ENCODE peak calls at places on chromosomes 7 and 10, in seven cellular contexts. One of them, this sample, is unnamed.

GRCh38 chr7:2965745-2966270 is 77.9 kb downstream of the CARD11 start:
- DNase-seq in right lobe of liver: no peak
- DNase-seq in NB4: no peak
- DNase-seq in heart left ventricle: no peak
- DNase-seq in ovary: no peak
- DNase-seq in A549: no peak
- DNase-seq in HCT116: no peak
- DNase-seq in this sample: no peak

GRCh38 chr7:137943132-137943551 is 58.7 kb downstream of the CREB3L2 start:
- DNase-seq in right lobe of liver: no peak
- DNase-seq in NB4: no peak
- DNase-seq in heart left ventricle: peak
- DNase-seq in ovary: peak
- DNase-seq in A549: no peak
- DNase-seq in HCT116: no peak
- DNase-seq in this sample: peak

GRCh38 chr10:8460626-8461025 is 406.1 kb downstream of the GATA3 start:
- DNase-seq in right lobe of liver: no peak
- DNase-seq in NB4: no peak
- DNase-seq in heart left ventricle: no peak
- DNase-seq in ovary: no peak
- DNase-seq in A549: no peak
- DNase-seq in HCT116: no peak
- DNase-seq in this sample: no peak

GRCh38 chr10:113524539-113525490 is 28.0 kb upstream of the HABP2 start:
- DNase-seq in right lobe of liver: no peak
- DNase-seq in NB4: no peak
- DNase-seq in heart left ventricle: no peak
- DNase-seq in ovary: no peak
- DNase-seq in A549: no peak
- DNase-seq in HCT116: no peak
- DNase-seq in this sample: no peak

GRCh38 chr10:121949052-121949451 is 21.2 kb upstream of the ATE1 start:
- DNase-seq in right lobe of liver: no peak
- DNase-seq in NB4: no peak
- DNase-seq in heart left ventricle: no peak
- DNase-seq in ovary: no peak
- DNase-seq in A549: no peak
- DNase-seq in HCT116: no peak
- DNase-seq in this sample: no peak

GRCh38 chr7:22551768-22552513 is 52.0 kb upstream of the STEAP1B start:
- DNase-seq in right lobe of liver: no peak
- DNase-seq in NB4: no peak
- DNase-seq in heart left ventricle: no peak
- DNase-seq in ovary: no peak
- DNase-seq in A549: no peak
- DNase-seq in HCT116: no peak
- DNase-seq in this sample: no peak

GRCh38 chr7:47418910-47419309 is 163.0 kb downstream of the TNS3 start:
- DNase-seq in right lobe of liver: no peak
- DNase-seq in NB4: no peak
- DNase-seq in heart left ventricle: no peak
- DNase-seq in ovary: no peak
- DNase-seq in A549: no peak
- DNase-seq in HCT116: no peak
- DNase-seq in this sample: peak

GRCh38 chr7:37921876-37922275 is 1.4 kb downstream of the EPDR1 start:
- DNase-seq in right lobe of liver: no peak
- DNase-seq in NB4: peak
- DNase-seq in heart left ventricle: no peak
- DNase-seq in ovary: no peak
- DNase-seq in A549: no peak
- DNase-seq in HCT116: no peak
- DNase-seq in this sample: no peak

GRCh38 chr7:55432937-55433784 is 68.0 kb downstream of the LANCL2 start:
- DNase-seq in right lobe of liver: no peak
- DNase-seq in NB4: peak
- DNase-seq in heart left ventricle: no peak
- DNase-seq in ovary: no peak
- DNase-seq in A549: peak
- DNase-seq in HCT116: peak
- DNase-seq in this sample: no peak

GRCh38 chr7:38524786-38525185 is 106.4 kb downstream of the AMPH start:
- DNase-seq in right lobe of liver: no peak
- DNase-seq in NB4: no peak
- DNase-seq in heart left ventricle: no peak
- DNase-seq in ovary: no peak
- DNase-seq in A549: no peak
- DNase-seq in HCT116: no peak
- DNase-seq in this sample: no peak

GRCh38 chr7:116524609-116525297 is at the start of gene CAV1:
- DNase-seq in right lobe of liver: peak
- DNase-seq in NB4: no peak
- DNase-seq in heart left ventricle: peak
- DNase-seq in ovary: peak
- DNase-seq in A549: peak
- DNase-seq in HCT116: peak
- DNase-seq in this sample: peak

GRCh38 chr7:103993551-103993950 is 4.1 kb upstream of the RELN start:
- DNase-seq in right lobe of liver: no peak
- DNase-seq in NB4: no peak
- DNase-seq in heart left ventricle: no peak
- DNase-seq in ovary: no peak
- DNase-seq in A549: no peak
- DNase-seq in HCT116: no peak
- DNase-seq in this sample: no peak

GRCh38 chr7:158377800-158378623 is 209.6 kb downstream of the PTPRN2 start:
- DNase-seq in right lobe of liver: no peak
- DNase-seq in NB4: peak
- DNase-seq in heart left ventricle: no peak
- DNase-seq in ovary: no peak
- DNase-seq in A549: no peak
- DNase-seq in HCT116: no peak
- DNase-seq in this sample: no peak

GRCh38 chr7:47227762-47228177 is 354.1 kb downstream of the TNS3 start:
- DNase-seq in right lobe of liver: no peak
- DNase-seq in NB4: peak
- DNase-seq in heart left ventricle: peak
- DNase-seq in ovary: no peak
- DNase-seq in A549: no peak
- DNase-seq in HCT116: peak
- DNase-seq in this sample: no peak

GRCh38 chr7:128882134-128882533 is 19.5 kb downstream of the ATP6V1F start:
- DNase-seq in right lobe of liver: no peak
- DNase-seq in NB4: no peak
- DNase-seq in heart left ventricle: no peak
- DNase-seq in ovary: no peak
- DNase-seq in A549: no peak
- DNase-seq in HCT116: no peak
- DNase-seq in this sample: peak

GRCh38 chr7:109782806-109783205 is 1213.1 kb downstream of the DNAJB9 start:
- DNase-seq in right lobe of liver: no peak
- DNase-seq in NB4: peak
- DNase-seq in heart left ventricle: no peak
- DNase-seq in ovary: no peak
- DNase-seq in A549: no peak
- DNase-seq in HCT116: no peak
- DNase-seq in this sample: no peak

GRCh38 chr7:48148311-48148710 is 22.9 kb upstream of the ABCA13 start:
- DNase-seq in right lobe of liver: no peak
- DNase-seq in NB4: no peak
- DNase-seq in heart left ventricle: no peak
- DNase-seq in ovary: no peak
- DNase-seq in A549: no peak
- DNase-seq in HCT116: no peak
- DNase-seq in this sample: no peak

GRCh38 chr10:70344144-70344543 is 38.3 kb downstream of the LRRC20 start:
- DNase-seq in right lobe of liver: no peak
- DNase-seq in NB4: no peak
- DNase-seq in heart left ventricle: no peak
- DNase-seq in ovary: no peak
- DNase-seq in A549: no peak
- DNase-seq in HCT116: no peak
- DNase-seq in this sample: no peak

GRCh38 chr10:53536322-53536721 is 763.7 kb upstream of the MBL2 start:
- DNase-seq in right lobe of liver: no peak
- DNase-seq in NB4: no peak
- DNase-seq in heart left ventricle: no peak
- DNase-seq in ovary: no peak
- DNase-seq in A549: no peak
- DNase-seq in HCT116: no peak
- DNase-seq in this sample: no peak

GRCh38 chr10:59018977-59019376 is 157.5 kb upstream of the PHYHIPL start:
- DNase-seq in right lobe of liver: no peak
- DNase-seq in NB4: no peak
- DNase-seq in heart left ventricle: no peak
- DNase-seq in ovary: no peak
- DNase-seq in A549: no peak
- DNase-seq in HCT116: no peak
- DNase-seq in this sample: no peak

GRCh38 chr10:92757066-92757716 is 67.4 kb downstream of the HHEX start:
- DNase-seq in right lobe of liver: peak
- DNase-seq in NB4: peak
- DNase-seq in heart left ventricle: peak
- DNase-seq in ovary: peak
- DNase-seq in A549: peak
- DNase-seq in HCT116: peak
- DNase-seq in this sample: peak

GRCh38 chr10:112843623-112844022 is 106.4 kb upstream of the TCF7L2 start:
- DNase-seq in right lobe of liver: no peak
- DNase-seq in NB4: peak
- DNase-seq in heart left ventricle: no peak
- DNase-seq in ovary: no peak
- DNase-seq in A549: no peak
- DNase-seq in HCT116: no peak
- DNase-seq in this sample: no peak

GRCh38 chr10:129662386-129662785 is 195.3 kb downstream of the MGMT start:
- DNase-seq in right lobe of liver: no peak
- DNase-seq in NB4: no peak
- DNase-seq in heart left ventricle: no peak
- DNase-seq in ovary: no peak
- DNase-seq in A549: no peak
- DNase-seq in HCT116: no peak
- DNase-seq in this sample: no peak
- TF ChIP-seq CTCF in right lobe of liver: no peak
- TF ChIP-seq CTCF in NB4: no peak
- TF ChIP-seq CTCF in heart left ventricle: no peak
- TF ChIP-seq CTCF in ovary: no peak
- TF ChIP-seq CTCF in A549: no peak
- TF ChIP-seq CTCF in HCT116: peak
- TF ChIP-seq CTCF in this sample: no peak

GRCh38 chr10:12638103-12638502 is 288.8 kb downstream of the CAMK1D start:
- DNase-seq in right lobe of liver: no peak
- DNase-seq in NB4: peak
- DNase-seq in heart left ventricle: no peak
- DNase-seq in ovary: no peak
- DNase-seq in A549: peak
- DNase-seq in HCT116: no peak
- DNase-seq in this sample: no peak
- TF ChIP-seq POLR2A in right lobe of liver: no peak
- TF ChIP-seq POLR2A in NB4: no peak
- TF ChIP-seq POLR2A in heart left ventricle: no peak
- TF ChIP-seq POLR2A in ovary: no peak
- TF ChIP-seq POLR2A in A549: no peak
- TF ChIP-seq POLR2A in HCT116: no peak
- TF ChIP-seq POLR2A in this sample: no peak

DNA sequence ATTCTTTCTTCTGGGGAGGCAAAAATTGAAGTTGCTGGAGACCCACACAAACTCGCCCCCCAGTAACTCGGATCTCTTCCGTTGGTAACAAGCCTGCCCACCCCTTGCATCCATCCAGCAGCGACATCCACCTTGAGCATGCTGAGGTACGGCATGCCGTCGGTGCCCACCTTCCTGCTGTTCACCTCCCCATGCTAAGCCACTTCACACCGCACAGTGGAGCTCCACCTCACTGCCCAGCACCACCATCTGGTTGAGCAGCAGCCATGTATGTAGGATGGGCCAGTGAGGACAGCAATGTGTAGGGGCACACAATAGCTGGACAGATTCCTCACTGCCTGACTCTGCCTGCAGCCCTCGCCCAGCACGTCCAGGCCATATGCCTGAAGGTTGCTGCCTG is 138.1 kb upstream of the ZNF92 start:
- DNase-seq in right lobe of liver: no peak
- DNase-seq in NB4: no peak
- DNase-seq in heart left ventricle: no peak
- DNase-seq in ovary: no peak
- DNase-seq in A549: peak
- DNase-seq in HCT116: no peak
- DNase-seq in this sample: no peak
- TF ChIP-seq CTCF in right lobe of liver: no peak
- TF ChIP-seq CTCF in NB4: no peak
- TF ChIP-seq CTCF in heart left ventricle: no peak
- TF ChIP-seq CTCF in ovary: no peak
- TF ChIP-seq CTCF in A549: no peak
- TF ChIP-seq CTCF in HCT116: no peak
- TF ChIP-seq CTCF in this sample: no peak

DNA sequence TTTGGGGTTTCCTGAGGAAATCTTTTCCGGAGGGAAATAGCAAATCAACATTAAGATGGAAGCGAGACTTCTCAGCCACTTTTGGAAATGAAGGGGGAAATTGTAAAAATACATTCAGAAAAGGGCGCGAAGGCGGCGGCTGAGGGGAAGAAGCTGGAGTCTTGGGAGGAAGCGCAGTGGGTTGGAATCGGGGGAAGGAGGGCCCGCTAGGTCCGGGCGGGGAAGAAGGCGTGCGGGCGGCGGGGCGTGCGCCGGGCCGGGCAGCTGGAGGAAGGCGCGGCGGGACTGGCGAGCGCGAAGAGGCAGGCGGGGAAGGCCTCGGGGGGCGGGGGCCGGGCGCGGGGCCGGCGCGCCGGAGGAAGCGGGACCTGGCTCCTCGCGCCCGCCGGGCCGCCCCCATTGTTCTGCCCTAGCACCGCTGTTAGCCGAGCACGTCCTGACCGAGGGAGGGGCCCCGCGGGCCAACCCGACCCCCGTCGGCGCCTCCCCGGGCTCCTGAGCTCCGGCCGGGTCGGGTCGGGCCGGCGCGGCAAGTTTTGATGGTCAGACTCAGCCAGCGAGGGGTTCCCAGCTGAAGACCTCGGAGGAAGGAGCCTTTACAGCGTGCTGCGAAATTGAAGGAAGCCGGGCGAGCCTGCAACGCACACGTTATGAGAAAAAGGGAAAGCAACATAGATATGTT is 1.6 kb upstream of the SKIDA1 start:
- DNase-seq in right lobe of liver: peak
- DNase-seq in NB4: peak
- DNase-seq in heart left ventricle: peak
- DNase-seq in ovary: peak
- DNase-seq in A549: peak
- DNase-seq in HCT116: no peak
- DNase-seq in this sample: no peak
- TF ChIP-seq POLR2A in right lobe of liver: peak
- TF ChIP-seq POLR2A in NB4: peak
- TF ChIP-seq POLR2A in heart left ventricle: no peak
- TF ChIP-seq POLR2A in ovary: no peak
- TF ChIP-seq POLR2A in A549: peak
- TF ChIP-seq POLR2A in HCT116: no peak
- TF ChIP-seq POLR2A in this sample: no peak

GRCh38 chr10:61271127-61271780 is 181.9 kb downstream of the TMEM26 start:
- DNase-seq in right lobe of liver: no peak
- DNase-seq in NB4: no peak
- DNase-seq in heart left ventricle: no peak
- DNase-seq in ovary: no peak
- DNase-seq in A549: peak
- DNase-seq in HCT116: no peak
- DNase-seq in this sample: no peak
- TF ChIP-seq CTCF in right lobe of liver: no peak
- TF ChIP-seq CTCF in NB4: no peak
- TF ChIP-seq CTCF in heart left ventricle: no peak
- TF ChIP-seq CTCF in ovary: no peak
- TF ChIP-seq CTCF in A549: peak
- TF ChIP-seq CTCF in HCT116: no peak
- TF ChIP-seq CTCF in this sample: no peak

This sample was measured in gastrocnemius medialis.